ENCODE peak calls at places on chromosomes 16 and 17, in eight cellular contexts. One of them, this sample, is unnamed.

GRCh38 chr17:5508855-5509254 is 22.5 kb downstream of the MIS12 start:
- DNase-seq in thoracic aorta: no peak
- DNase-seq in upper lobe of right lung: no peak
- DNase-seq in heart right ventricle: no peak
- DNase-seq in ascending aorta: no peak
- DNase-seq in adrenal gland: no peak
- DNase-seq in mammary epithelial cell: peak; percentile 39
- DNase-seq in AG04450: no peak
- DNase-seq in this sample: no peak

GRCh38 chr17:1978396-1978962 is 46.7 kb downstream of the RTN4RL1 start:
- DNase-seq in thoracic aorta: no peak
- DNase-seq in upper lobe of right lung: no peak
- DNase-seq in heart right ventricle: no peak
- DNase-seq in ascending aorta: no peak
- DNase-seq in adrenal gland: no peak
- DNase-seq in mammary epithelial cell: no peak
- DNase-seq in AG04450: no peak
- DNase-seq in this sample: no peak

GRCh38 chr17:48427598-48427997 is 2.4 kb downstream of the SKAP1 start:
- DNase-seq in thoracic aorta: no peak
- DNase-seq in upper lobe of right lung: no peak
- DNase-seq in heart right ventricle: no peak
- DNase-seq in ascending aorta: no peak
- DNase-seq in adrenal gland: no peak
- DNase-seq in mammary epithelial cell: no peak
- DNase-seq in AG04450: no peak
- DNase-seq in this sample: peak; percentile 54

GRCh38 chr17:38540514-38540913 is 65.2 kb downstream of the SRCIN1 start:
- DNase-seq in thoracic aorta: no peak
- DNase-seq in upper lobe of right lung: no peak
- DNase-seq in heart right ventricle: no peak
- DNase-seq in ascending aorta: no peak
- DNase-seq in adrenal gland: no peak
- DNase-seq in mammary epithelial cell: no peak
- DNase-seq in AG04450: no peak
- DNase-seq in this sample: no peak

GRCh38 chr17:17343896-17344506 is 40.8 kb downstream of the NT5M start:
- DNase-seq in thoracic aorta: no peak
- DNase-seq in upper lobe of right lung: peak; percentile 51
- DNase-seq in heart right ventricle: no peak
- DNase-seq in ascending aorta: no peak
- DNase-seq in adrenal gland: peak; percentile 1
- DNase-seq in mammary epithelial cell: no peak
- DNase-seq in AG04450: no peak
- DNase-seq in this sample: peak; percentile 21

GRCh38 chr17:81345211-81346089 is 49.8 kb upstream of the BAHCC1 start:
- DNase-seq in thoracic aorta: peak; percentile 53
- DNase-seq in upper lobe of right lung: peak; percentile 97
- DNase-seq in heart right ventricle: peak; percentile 92
- DNase-seq in ascending aorta: no peak
- DNase-seq in adrenal gland: peak; percentile 91
- DNase-seq in mammary epithelial cell: peak; percentile 93
- DNase-seq in AG04450: no peak
- DNase-seq in this sample: peak; percentile 43

GRCh38 chr16:75529056-75529905 is 6.6 kb downstream of the CHST5 start:
- DNase-seq in thoracic aorta: no peak
- DNase-seq in upper lobe of right lung: peak; percentile 61
- DNase-seq in heart right ventricle: no peak
- DNase-seq in ascending aorta: no peak
- DNase-seq in adrenal gland: no peak
- DNase-seq in mammary epithelial cell: no peak
- DNase-seq in AG04450: no peak
- DNase-seq in this sample: no peak

GRCh38 chr17:68035131-68035522 is 408 bp upstream of the KPNA2 start:
- DNase-seq in thoracic aorta: peak; percentile 77
- DNase-seq in upper lobe of right lung: peak; percentile 97
- DNase-seq in heart right ventricle: peak; percentile 94
- DNase-seq in ascending aorta: peak; percentile 60
- DNase-seq in adrenal gland: peak; percentile 92
- DNase-seq in mammary epithelial cell: no peak
- DNase-seq in AG04450: no peak
- DNase-seq in this sample: peak; percentile 81

GRCh38 chr17:61058066-61058465 is 341.6 kb upstream of the TBX2 start:
- DNase-seq in thoracic aorta: no peak
- DNase-seq in upper lobe of right lung: no peak
- DNase-seq in heart right ventricle: no peak
- DNase-seq in ascending aorta: no peak
- DNase-seq in adrenal gland: no peak
- DNase-seq in mammary epithelial cell: no peak
- DNase-seq in AG04450: no peak
- DNase-seq in this sample: no peak

DNA sequence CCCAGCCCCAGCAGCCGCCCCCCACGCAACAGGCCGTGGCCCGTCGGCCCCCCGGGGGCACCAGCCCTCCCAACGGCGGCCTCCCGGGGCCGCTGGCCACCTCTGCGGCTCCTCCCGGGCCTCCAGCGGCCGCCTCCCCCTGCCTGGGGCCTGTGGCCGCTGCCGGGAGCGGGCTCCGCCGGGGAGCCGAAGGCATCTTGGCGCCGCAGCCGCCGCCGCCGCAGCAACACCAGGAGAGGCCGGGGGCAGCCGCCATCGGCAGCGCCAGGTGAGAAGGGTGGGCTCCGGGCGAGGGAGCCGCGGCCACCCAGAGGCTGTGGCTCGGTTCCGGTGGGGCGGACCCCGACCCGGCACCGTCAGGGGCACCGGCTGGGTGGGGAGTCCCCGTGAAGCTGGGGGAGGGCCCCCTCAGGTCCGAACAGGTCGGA is 506 bp downstream of the ATXN2L start:
- DNase-seq in thoracic aorta: no peak
- DNase-seq in upper lobe of right lung: no peak
- DNase-seq in heart right ventricle: no peak
- DNase-seq in ascending aorta: no peak
- DNase-seq in adrenal gland: no peak
- DNase-seq in mammary epithelial cell: no peak
- DNase-seq in AG04450: no peak
- DNase-seq in this sample: no peak
- TF ChIP-seq CTCF in thoracic aorta: no peak
- TF ChIP-seq CTCF in upper lobe of right lung: no peak
- TF ChIP-seq CTCF in heart right ventricle: no peak
- TF ChIP-seq CTCF in ascending aorta: no peak
- TF ChIP-seq CTCF in adrenal gland: no peak
- TF ChIP-seq CTCF in mammary epithelial cell: no peak
- TF ChIP-seq CTCF in AG04450: no peak
- TF ChIP-seq CTCF in this sample: no peak

GRCh38 chr16:10308305-10309193 is 77.3 kb upstream of the ATF7IP2 start:
- DNase-seq in thoracic aorta: no peak
- DNase-seq in upper lobe of right lung: no peak
- DNase-seq in heart right ventricle: no peak
- DNase-seq in ascending aorta: no peak
- DNase-seq in adrenal gland: no peak
- DNase-seq in mammary epithelial cell: peak; percentile 99
- DNase-seq in AG04450: no peak
- DNase-seq in this sample: no peak
- H3K27ac ChIP-seq in thoracic aorta: no peak overlapping the region
- H3K27ac ChIP-seq in upper lobe of right lung: no peak overlapping the region
- H3K27ac ChIP-seq in heart right ventricle: no peak overlapping the region
- H3K27ac ChIP-seq in ascending aorta: no peak overlapping the region
- H3K27ac ChIP-seq in adrenal gland: no peak overlapping the region
- H3K27ac ChIP-seq in mammary epithelial cell: peak overlapping the region; percentile 81
- H3K27ac ChIP-seq in AG04450: no peak overlapping the region
- H3K27ac ChIP-seq in this sample: no peak overlapping the region

GRCh38 chr16:3032624-3033023 is 4.1 kb downstream of the BICDL2 start:
- DNase-seq in thoracic aorta: no peak
- DNase-seq in upper lobe of right lung: no peak
- DNase-seq in heart right ventricle: no peak
- DNase-seq in ascending aorta: no peak
- DNase-seq in adrenal gland: no peak
- DNase-seq in mammary epithelial cell: no peak
- DNase-seq in AG04450: no peak
- DNase-seq in this sample: no peak
- H3K27me3 ChIP-seq in thoracic aorta: peaks cover 12% of the 10 kb centered on the region
- H3K27me3 ChIP-seq in upper lobe of right lung: peaks cover 59% of the 10 kb centered on the region
- H3K27me3 ChIP-seq in heart right ventricle: peaks cover 91% of the 10 kb centered on the region
- H3K27me3 ChIP-seq in ascending aorta: peaks cover 21% of the 10 kb centered on the region
- H3K27me3 ChIP-seq in adrenal gland: peaks cover 54% of the 10 kb centered on the region
- H3K27me3 ChIP-seq in mammary epithelial cell: no peaks in the 10 kb centered on the region
- H3K27me3 ChIP-seq in AG04450: peaks cover 74% of the 10 kb centered on the region
- H3K27me3 ChIP-seq in this sample: peaks cover 68% of the 10 kb centered on the region

GRCh38 chr17:7887038-7887481 is 1.5 kb upstream of the CHD3 start:
- DNase-seq in thoracic aorta: no peak
- DNase-seq in upper lobe of right lung: no peak
- DNase-seq in heart right ventricle: no peak
- DNase-seq in ascending aorta: no peak
- DNase-seq in adrenal gland: no peak
- DNase-seq in mammary epithelial cell: no peak
- DNase-seq in AG04450: no peak
- DNase-seq in this sample: no peak
- TF ChIP-seq CTCF in thoracic aorta: no peak
- TF ChIP-seq CTCF in upper lobe of right lung: no peak
- TF ChIP-seq CTCF in heart right ventricle: no peak
- TF ChIP-seq CTCF in ascending aorta: no peak
- TF ChIP-seq CTCF in adrenal gland: no peak
- TF ChIP-seq CTCF in mammary epithelial cell: peak; percentile 12
- TF ChIP-seq CTCF in AG04450: peak; percentile 7
- TF ChIP-seq CTCF in this sample: no peak